ENCODE peak calls at places on chromosome 19, in seven cellular contexts. G, I, Z, R, Y, O and S are unnamed samples.

GRCh38 chr19:49468746-49469447 is 5.1 kb upstream of the FLT3LG start:
- DNase-seq in G (no peak), I (peak), Z (peak), R (no peak), Y (no peak), O (peak), S (peak)

GRCh38 chr19:9847087-9847671 is 12.1 kb downstream of the PIN1 start:
- DNase-seq in G (peak), I (peak), Z (peak), R (peak), Y (peak), O (peak), S (peak)

GRCh38 chr19:53903055-53903680 is 5.9 kb upstream of the CACNG7 start:
- DNase-seq in G (peak), I (peak), Z (no peak), R (peak), Y (no peak), O (peak), S (peak)

GRCh38 chr19:10334340-10335148 is 1.2 kb upstream of the RAVER1 start:
- DNase-seq in G (peak), I (peak), Z (peak), R (peak), Y (peak), O (peak), S (peak)

GRCh38 chr19:51637362-51637978 is 7.3 kb upstream of the SIGLEC5 start:
- DNase-seq in G (no peak), I (no peak), Z (no peak), R (no peak), Y (peak), O (no peak), S (no peak)

GRCh38 chr19:4390017-4390861 is 10.1 kb downstream of the SH3GL1 start:
- DNase-seq in G (peak), I (peak), Z (no peak), R (peak), Y (no peak), O (peak), S (peak)

GRCh38 chr19:11453468-11454341 is 18.3 kb downstream of the PRKCSH start:
- DNase-seq in G (no peak), I (no peak), Z (peak), R (no peak), Y (no peak), O (no peak), S (no peak)

GRCh38 chr19:2230807-2231533 is 5.2 kb downstream of the PLEKHJ1 start:
- DNase-seq in G (no peak), I (no peak), Z (no peak), R (peak), Y (no peak), O (peak), S (no peak)

GRCh38 chr19:41860419-41861097 is 503 bp downstream of the RPS19 start:
- DNase-seq in G (no peak), I (no peak), Z (peak), R (peak), Y (no peak), O (peak), S (peak)

GRCh38 chr19:53876651-53877224 is 5.3 kb upstream of the PRKCG start:
- DNase-seq in G (no peak), I (no peak), Z (no peak), R (no peak), Y (no peak), O (peak), S (no peak)

GRCh38 chr19:1776606-1777147 is 23.4 kb downstream of the ONECUT3 start:
- DNase-seq in G (no peak), I (no peak), Z (no peak), R (no peak), Y (no peak), O (no peak), S (no peak)

GRCh38 chr19:6258812-6259311 is 20.9 kb downstream of the MLLT1 start:
- DNase-seq in G (no peak), I (no peak), Z (no peak), R (no peak), Y (no peak), O (peak), S (no peak)

GRCh38 chr19:58356971-58357797 is 3.9 kb upstream of the A1BG start:
- DNase-seq in G (no peak), I (no peak), Z (no peak), R (no peak), Y (no peak), O (no peak), S (no peak)

GRCh38 chr19:47572635-47573034 is 313 bp downstream of the ZNF541 start:
- DNase-seq in G (no peak), I (no peak), Z (peak), R (no peak), Y (no peak), O (no peak), S (no peak)

GRCh38 chr19:18086590-18087138 is at the start of gene IL12RB1:
- DNase-seq in G (no peak), I (no peak), Z (peak), R (peak), Y (no peak), O (no peak), S (no peak)

GRCh38 chr19:37953576-37954303 is 46.7 kb downstream of the SIPA1L3 start:
- DNase-seq in G (no peak), I (no peak), Z (no peak), R (no peak), Y (no peak), O (no peak), S (no peak)

GRCh38 chr19:7507884-7508283 is 8.0 kb upstream of the ZNF358 start:
- DNase-seq in G (peak), I (peak), Z (no peak), R (peak), Y (peak), O (peak), S (peak)

DNA sequence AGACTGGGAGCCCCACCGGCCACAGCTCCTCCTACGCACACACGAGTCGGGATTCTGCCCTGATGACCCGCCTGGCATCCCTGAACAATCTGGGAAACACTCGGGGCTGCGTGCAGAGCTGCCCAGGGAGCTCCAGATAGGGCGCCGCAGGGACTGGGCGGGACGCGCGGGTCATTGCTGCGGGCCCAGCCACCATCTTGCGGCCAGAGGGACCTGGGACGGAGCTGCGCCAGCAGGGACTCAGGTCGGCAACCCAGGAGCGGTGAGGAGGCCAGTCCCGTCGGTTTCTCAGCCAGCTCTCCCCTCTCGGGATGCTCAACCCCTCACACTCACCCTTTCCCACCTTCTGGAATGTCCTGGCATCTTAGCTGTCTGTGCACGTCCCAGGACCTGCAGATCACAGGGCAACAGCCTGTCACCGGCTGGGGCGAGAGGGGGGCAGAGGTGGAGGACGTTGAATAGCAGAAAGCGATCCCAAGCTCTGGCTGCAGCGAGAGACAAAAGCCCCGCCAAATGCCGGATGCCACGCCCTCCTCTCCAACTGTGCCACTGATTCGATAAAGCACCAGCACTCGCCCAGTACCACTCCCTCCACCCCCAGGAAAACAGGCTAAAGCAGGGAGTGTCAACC is 20.4 kb upstream of the ZNF91 start:
- DNase-seq in G (no peak), I (peak), Z (no peak), R (no peak), Y (no peak), O (peak), S (peak)
- H3K27ac ChIP-seq in G (no peak), I (peak), Z (no peak), R (no peak), Y (no peak), O (no peak), S (no peak)

GRCh38 chr19:15201374-15202023 is 704 bp upstream of the NOTCH3 start:
- DNase-seq in G (no peak), I (no peak), Z (no peak), R (no peak), Y (no peak), O (no peak), S (no peak)

GRCh38 chr19:15200575-15201364 is at the start of gene NOTCH3:
- DNase-seq in G (no peak), I (peak), Z (no peak), R (no peak), Y (no peak), O (no peak), S (peak)

GRCh38 chr19:15198006-15198356 is 2.8 kb downstream of the NOTCH3 start:
- DNase-seq in G (no peak), I (no peak), Z (no peak), R (no peak), Y (no peak), O (no peak), S (no peak)

GRCh38 chr19:15199219-15199651 is 1.6 kb downstream of the NOTCH3 start:
- DNase-seq in G (no peak), I (no peak), Z (no peak), R (no peak), Y (no peak), O (no peak), S (no peak)

GRCh38 chr19:15199652-15200574 is 882 bp downstream of the NOTCH3 start:
- DNase-seq in G (peak), I (peak), Z (no peak), R (no peak), Y (no peak), O (no peak), S (peak)
- H3K4me3 ChIP-seq in G (peak), I (peak), Z (peak), R (no peak), Y (peak), O (peak), S (peak)

GRCh38 chr19:13234518-13234917 is 84.3 kb downstream of the IER2 start:
- DNase-seq in G (no peak), I (peak), Z (peak), R (peak), Y (peak), O (peak), S (peak)
- TF ChIP-seq CTCF in G (peak), I (peak), Z (peak), R (no peak), Y (peak), O (peak), S (peak)

DNA sequence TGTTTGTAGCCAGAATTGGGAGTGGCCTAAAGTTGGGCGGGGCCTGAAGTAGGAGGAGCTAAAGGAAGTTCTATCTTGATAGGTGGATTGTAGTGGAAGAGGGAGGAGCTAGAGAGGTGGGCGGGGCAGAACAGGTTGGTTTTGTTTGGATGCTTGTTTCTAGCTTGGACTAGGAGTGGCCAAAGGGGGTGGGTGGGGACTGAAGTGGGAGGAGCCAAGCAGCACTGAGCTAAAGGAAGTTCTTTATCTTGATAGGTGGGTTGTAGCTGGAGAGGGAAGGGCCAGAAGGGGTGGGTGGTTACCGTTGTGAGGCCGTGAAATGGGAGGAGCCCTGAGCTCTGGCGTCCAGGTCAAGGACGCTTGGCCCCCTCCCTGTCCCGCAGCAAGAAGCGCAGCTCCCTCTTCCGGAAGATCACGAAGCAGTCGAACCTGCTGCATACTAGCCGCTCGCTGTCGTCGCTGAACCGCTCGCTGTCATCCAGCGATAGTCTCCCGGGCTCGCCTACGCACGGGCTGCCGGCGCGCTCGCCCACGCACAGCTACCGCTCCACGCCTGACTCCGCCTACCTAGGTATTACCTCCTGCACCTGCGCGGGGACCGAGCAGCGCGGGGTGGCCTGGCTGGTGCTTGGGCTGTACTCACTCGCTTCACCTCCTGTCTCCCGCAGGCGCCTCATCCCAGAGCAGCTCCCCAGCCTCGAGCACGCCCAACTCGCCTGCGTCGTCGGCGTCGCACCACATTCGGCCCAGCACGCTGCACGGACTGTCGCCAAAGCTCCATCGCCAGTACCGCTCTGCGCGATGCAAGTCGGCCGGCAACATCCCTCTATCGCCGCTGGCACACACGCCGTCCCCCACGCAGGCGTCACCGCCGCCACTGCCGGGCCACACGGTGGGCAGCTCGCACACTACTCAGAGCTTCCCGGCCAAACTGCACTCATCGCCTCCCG is 8.0 kb downstream of the DNASE2 start:
- DNase-seq in G (peak), I (peak), Z (peak), R (peak), Y (no peak), O (peak), S (peak)
- H3K27ac ChIP-seq in G (no peak), I (no peak), Z (no peak), R (peak), Y (no peak), O (no peak), S (no peak)

DNA sequence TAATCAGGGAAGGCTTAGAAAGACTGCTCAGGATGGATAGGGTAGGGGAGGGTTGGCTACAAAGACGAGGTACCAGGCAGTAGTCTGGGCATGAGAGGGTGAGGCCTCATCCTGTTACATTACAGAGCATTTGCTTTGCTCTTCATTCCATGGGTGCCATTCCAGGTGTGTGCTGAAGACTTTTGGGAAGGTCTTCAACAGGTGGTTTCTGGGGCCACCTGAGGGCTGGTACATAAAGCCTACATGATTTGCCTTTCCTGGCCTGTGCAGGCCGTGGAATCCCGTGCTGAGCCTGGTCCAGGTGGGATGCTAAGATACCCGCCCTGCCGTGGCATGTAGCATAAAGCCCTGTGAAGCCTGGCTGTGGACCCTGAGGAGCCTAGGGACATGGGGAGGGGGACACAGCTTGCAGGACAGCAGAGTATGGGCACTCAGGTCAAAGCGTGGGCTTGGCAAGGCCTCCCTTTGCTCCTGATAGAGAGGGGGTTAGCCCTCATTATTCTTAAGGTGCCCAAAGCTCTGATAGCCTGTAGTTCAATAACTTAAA is 55.6 kb upstream of the ZNF536 start:
- DNase-seq in G (no peak), I (no peak), Z (no peak), R (no peak), Y (no peak), O (peak), S (no peak)
- H3K4me3 ChIP-seq in G (no peak), I (no peak), Z (no peak), R (no peak), Y (no peak), O (no peak), S (no peak)

DNA sequence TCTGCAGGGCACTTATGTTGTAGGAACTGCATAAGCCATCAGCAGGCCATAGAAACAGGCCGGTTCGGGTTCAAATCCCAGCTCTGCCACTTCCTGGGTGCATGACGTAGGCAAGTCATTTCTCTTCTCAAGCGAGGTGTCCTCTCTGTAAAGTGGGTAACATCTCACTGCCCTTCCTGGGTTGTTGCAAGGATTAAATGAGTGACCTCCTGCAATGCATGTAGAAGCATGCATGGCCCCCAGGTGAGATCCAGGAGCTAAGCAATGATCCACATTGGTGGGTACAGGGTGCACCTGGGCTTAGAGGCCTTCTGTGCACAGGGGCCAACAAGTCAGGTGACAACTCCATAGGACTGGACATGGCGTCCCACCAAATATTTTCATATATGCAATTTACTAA is 13.8 kb downstream of the PHLDB3 start:
- DNase-seq in G (no peak), I (no peak), Z (no peak), R (no peak), Y (no peak), O (no peak), S (no peak)
- TF ChIP-seq CTCF in G (no peak), I (no peak), Z (no peak), R (no peak), Y (no peak), O (no peak), S (no peak)

DNA sequence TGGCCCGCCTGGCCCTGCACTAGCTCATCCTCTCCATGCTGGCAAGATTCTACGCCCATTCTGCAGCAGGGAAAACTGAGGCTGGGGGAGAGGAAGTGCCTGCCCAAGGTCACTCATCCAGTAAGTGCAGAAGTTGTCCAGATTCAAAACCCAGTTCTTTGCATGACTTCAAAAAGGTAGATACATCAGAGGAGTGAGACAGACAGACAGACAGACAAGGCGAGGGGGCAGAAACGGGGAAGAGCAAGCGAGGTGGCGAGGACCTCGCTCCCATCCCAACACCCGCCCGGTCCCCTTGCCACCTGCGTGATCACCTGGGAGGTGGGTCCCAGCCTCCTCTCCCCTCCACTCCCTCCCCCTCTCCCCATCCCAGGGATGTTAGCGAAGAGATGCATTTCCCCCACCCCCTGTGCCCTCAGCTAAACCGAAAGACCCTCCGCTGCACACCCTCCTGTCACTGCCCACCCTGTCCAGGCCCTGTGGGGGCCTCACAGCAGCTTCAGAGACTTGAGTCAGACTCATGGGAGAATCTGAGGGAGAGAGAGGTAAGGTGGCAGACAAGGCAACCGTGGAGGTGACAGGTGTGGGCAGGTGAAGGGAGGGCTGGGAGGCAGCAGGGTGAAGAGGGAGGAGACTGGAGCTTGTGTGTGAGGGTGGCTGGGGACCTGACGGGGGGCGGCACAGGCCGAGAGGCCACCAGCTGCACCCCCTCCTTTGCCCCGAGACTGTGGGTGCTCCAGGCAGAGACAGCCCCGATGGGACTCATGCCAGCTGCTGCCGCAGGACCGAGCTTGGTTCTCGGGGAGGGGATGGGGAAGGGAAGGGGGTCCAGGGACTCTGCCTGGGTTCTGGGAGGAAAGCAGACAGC is 18.9 kb downstream of the LRRC4B start:
- DNase-seq in G (no peak), I (no peak), Z (no peak), R (no peak), Y (no peak), O (no peak), S (no peak)
- H3K27ac ChIP-seq in G (no peak), I (no peak), Z (no peak), R (no peak), Y (no peak), O (no peak), S (no peak)